ENCODE peak calls at places on chromosome 11, in four cellular contexts. One of them, this sample, is unnamed.

GRCh38 chr11:117214404-117215110 is 15.4 kb downstream of the TAGLN start:
- DNase-seq in OCI-LY7: no peak
- DNase-seq in activated B cell treated with CpG ODN at 0.5 μM for 24 hours: no peak
- DNase-seq in NCI-H460: no peak
- DNase-seq in this sample: no peak

GRCh38 chr11:8059030-8059429 is 22.0 kb upstream of the TUB start:
- DNase-seq in OCI-LY7: no peak
- DNase-seq in activated B cell treated with CpG ODN at 0.5 μM for 24 hours: no peak
- DNase-seq in NCI-H460: no peak
- DNase-seq in this sample: no peak

GRCh38 chr11:19922689-19923035 is 210.0 kb downstream of the NAV2 start:
- DNase-seq in OCI-LY7: no peak
- DNase-seq in activated B cell treated with CpG ODN at 0.5 μM for 24 hours: no peak
- DNase-seq in NCI-H460: no peak
- DNase-seq in this sample: no peak

GRCh38 chr11:131279685-131280084 is 90.7 kb upstream of the NTM start:
- DNase-seq in OCI-LY7: no peak
- DNase-seq in activated B cell treated with CpG ODN at 0.5 μM for 24 hours: no peak
- DNase-seq in NCI-H460: no peak
- DNase-seq in this sample: no peak

GRCh38 chr11:77316733-77317342 is 15.4 kb upstream of the GDPD4 start:
- DNase-seq in OCI-LY7: no peak
- DNase-seq in activated B cell treated with CpG ODN at 0.5 μM for 24 hours: no peak
- DNase-seq in NCI-H460: no peak
- DNase-seq in this sample: no peak

GRCh38 chr11:115590254-115590653 is 86.0 kb upstream of the CADM1 start:
- DNase-seq in OCI-LY7: no peak
- DNase-seq in activated B cell treated with CpG ODN at 0.5 μM for 24 hours: no peak
- DNase-seq in NCI-H460: no peak
- DNase-seq in this sample: no peak

GRCh38 chr11:68924073-68924925 is 20.6 kb downstream of the IGHMBP2 start:
- DNase-seq in OCI-LY7: no peak
- DNase-seq in activated B cell treated with CpG ODN at 0.5 μM for 24 hours: no peak
- DNase-seq in NCI-H460: no peak
- DNase-seq in this sample: no peak

GRCh38 chr11:61532136-61533038 is 23.8 kb downstream of the LRRC10B start:
- DNase-seq in OCI-LY7: peak
- DNase-seq in activated B cell treated with CpG ODN at 0.5 μM for 24 hours: peak
- DNase-seq in NCI-H460: peak
- DNase-seq in this sample: peak

GRCh38 chr11:27174026-27174425 is 133.4 kb downstream of the BBOX1 start:
- DNase-seq in OCI-LY7: no peak
- DNase-seq in activated B cell treated with CpG ODN at 0.5 μM for 24 hours: no peak
- DNase-seq in NCI-H460: no peak
- DNase-seq in this sample: no peak

GRCh38 chr11:58395581-58395980 is 11.1 kb downstream of the OR5B3 start:
- DNase-seq in OCI-LY7: no peak
- DNase-seq in activated B cell treated with CpG ODN at 0.5 μM for 24 hours: no peak
- DNase-seq in NCI-H460: no peak
- DNase-seq in this sample: no peak

GRCh38 chr11:107359701-107360100 is 97.9 kb downstream of the CWF19L2 start:
- DNase-seq in OCI-LY7: no peak
- DNase-seq in activated B cell treated with CpG ODN at 0.5 μM for 24 hours: no peak
- DNase-seq in NCI-H460: no peak
- DNase-seq in this sample: no peak

This sample was measured in activated T-cell treated with anti-CD3 and anti-CD28 coated beads, Interleukin-2, amount 50 U/mL, for 24 hours.